ENCODE peak calls at places on chromosomes 3 and 15, in ten cellular contexts. M, U, E, H, B, Q, T, O, Y and N are unnamed samples.

GRCh38 chr15:43133429-43134156 is at the start of gene TMEM62:
- DNase-seq in M (peak), U (peak), E (peak), H (peak), B (peak), Q (peak), T (peak), O (no peak), Y (peak), N (peak)

GRCh38 chr3:28066020-28066419 is 175.4 kb upstream of the CMC1 start:
- DNase-seq in M (no peak), U (no peak), E (no peak), H (no peak), B (no peak), Q (no peak), T (no peak), O (no peak), Y (no peak), N (no peak)

GRCh38 chr15:40990789-40991188 is 37.5 kb downstream of the CHAC1 start:
- DNase-seq in M (no peak), U (no peak), E (no peak), H (no peak), B (no peak), Q (no peak), T (no peak), O (no peak), Y (no peak), N (no peak)

GRCh38 chr3:53263907-53264306 is 8.1 kb upstream of the TKT start:
- DNase-seq in M (no peak), U (no peak), E (no peak), H (no peak), B (no peak), Q (no peak), T (no peak), O (no peak), Y (no peak), N (no peak)

GRCh38 chr3:112670824-112671223 is 29.9 kb upstream of the CCDC80 start:
- DNase-seq in M (no peak), U (no peak), E (no peak), H (no peak), B (no peak), Q (no peak), T (no peak), O (no peak), Y (no peak), N (no peak)

GRCh38 chr15:70503073-70503745 is 260.1 kb downstream of the UACA start:
- DNase-seq in M (no peak), U (no peak), E (no peak), H (no peak), B (no peak), Q (no peak), T (no peak), O (no peak), Y (no peak), N (no peak)

GRCh38 chr15:91124155-91124554 is 24.1 kb downstream of the SV2B start:
- DNase-seq in M (no peak), U (no peak), E (no peak), H (no peak), B (no peak), Q (no peak), T (no peak), O (peak), Y (no peak), N (no peak)

GRCh38 chr3:32431481-32431880 is 39.8 kb downstream of the CMTM7 start:
- DNase-seq in M (no peak), U (no peak), E (no peak), H (no peak), B (no peak), Q (no peak), T (peak), O (no peak), Y (no peak), N (no peak)

GRCh38 chr15:45457641-45458539 is 64.7 kb downstream of the SLC30A4 start:
- DNase-seq in M (peak), U (peak), E (peak), H (peak), B (peak), Q (peak), T (peak), O (peak), Y (peak), N (peak)